ENCODE peak calls at places on chromosomes 13 and 19, in seven cellular contexts. G, P, N, I, X, D and Y are unnamed samples.

GRCh38 chr13:112893570-112894422 is 75.2 kb upstream of the MCF2L start:
- DNase-seq in I (peak), N (peak), D (no peak), X (peak), G (no peak), P (no peak), Y (peak)

GRCh38 chr13:51879133-51879532 is 17.4 kb downstream of the CCDC70 start:
- DNase-seq in N (no peak), G (no peak), X (no peak), P (no peak), D (no peak), I (no peak), Y (no peak)

GRCh38 chr13:112450567-112451240 is 74.5 kb downstream of the SPACA7 start:
- DNase-seq in X (no peak), P (peak), I (no peak), N (no peak), G (no peak), D (no peak), Y (no peak)

GRCh38 chr19:48614436-48615144 is at the start of gene FAM83E:
- DNase-seq in D (peak), G (no peak), I (peak), X (peak), P (no peak), N (peak), Y (peak)

GRCh38 chr19:49593233-49594113 is 2.5 kb downstream of the PRR12 start:
- DNase-seq in G (peak), I (peak), X (peak), N (peak), D (peak), P (peak), Y (peak)

GRCh38 chr13:75285310-75285709 is 196.7 kb downstream of the TBC1D4 start:
- DNase-seq in N (no peak), I (no peak), D (no peak), X (no peak), P (no peak), G (no peak), Y (no peak)

GRCh38 chr19:15331419-15332310 is 674 bp downstream of the BRD4 start:
- DNase-seq in I (peak), D (peak), P (peak), N (peak), X (peak), G (no peak), Y (peak)

GRCh38 chr19:29771708-29772415 is 39.9 kb upstream of the CCNE1 start:
- DNase-seq in X (peak), P (no peak), G (no peak), D (no peak), N (no peak), I (peak), Y (peak)

GRCh38 chr19:16608290-16608704 is 19.7 kb downstream of the MED26 start:
- DNase-seq in N (no peak), X (no peak), D (no peak), P (no peak), G (peak), I (no peak), Y (no peak)

GRCh38 chr19:17333611-17334413 is 843 bp downstream of the ANO8 start:
- DNase-seq in X (peak), D (no peak), N (no peak), P (no peak), I (peak), G (no peak), Y (peak)

GRCh38 chr13:50485979-50486935 is 357.2 kb downstream of the DLEU7 start:
- DNase-seq in P (no peak), I (peak), X (peak), D (no peak), N (no peak), G (no peak), Y (no peak)

GRCh38 chr13:66546534-66547379 is 683.4 kb downstream of the PCDH9 start:
- DNase-seq in P (no peak), X (no peak), N (no peak), G (no peak), D (no peak), I (no peak), Y (no peak)

GRCh38 chr19:31054430-31054829 is 294.8 kb downstream of the TSHZ3 start:
- DNase-seq in N (no peak), G (no peak), D (no peak), I (peak), P (no peak), X (peak), Y (no peak)

GRCh38 chr13:44908712-44909111 is 80.6 kb downstream of the NUFIP1 start:
- DNase-seq in G (no peak), P (no peak), D (no peak), N (no peak), I (no peak), X (no peak), Y (no peak)

GRCh38 chr13:27203854-27204253 is 32.2 kb upstream of the USP12 start:
- DNase-seq in D (no peak), I (no peak), P (no peak), G (no peak), X (no peak), N (no peak), Y (no peak)

GRCh38 chr19:47779524-47780214 is 1.2 kb downstream of the SELENOW start:
- DNase-seq in N (no peak), G (no peak), P (peak), D (no peak), I (no peak), X (no peak), Y (peak)

GRCh38 chr19:46998445-46999142 is 21.0 kb upstream of the NPAS1 start:
- DNase-seq in X (no peak), P (no peak), G (no peak), N (no peak), I (no peak), D (no peak), Y (no peak)

GRCh38 chr13:59746291-59746962 is 417.3 kb downstream of the DIAPH3 start:
- DNase-seq in X (no peak), P (no peak), D (no peak), G (peak), I (no peak), N (no peak), Y (no peak)

GRCh38 chr13:49497272-49497671 is 1.5 kb downstream of the PHF11 start:
- DNase-seq in N (no peak), P (no peak), D (no peak), G (no peak), X (no peak), I (no peak), Y (no peak)

GRCh38 chr13:44748439-44748838 is 172.3 kb upstream of the TSC22D1 start:
- DNase-seq in D (no peak), X (no peak), P (no peak), I (no peak), G (no peak), N (no peak), Y (no peak)

GRCh38 chr13:35797946-35798345 is 321.5 kb upstream of the MAB21L1 start:
- DNase-seq in I (no peak), X (no peak), N (no peak), D (no peak), G (no peak), P (no peak), Y (no peak)

GRCh38 chr13:50589139-50589538 is 254.4 kb downstream of the DLEU7 start:
- DNase-seq in P (no peak), G (peak), I (no peak), D (no peak), N (no peak), X (no peak), Y (no peak)

GRCh38 chr13:109699628-109700071 is 86.7 kb downstream of the IRS2 start:
- DNase-seq in G (no peak), N (no peak), P (no peak), X (peak), D (no peak), I (peak), Y (no peak)

GRCh38 chr13:94112227-94112626 is 367.3 kb downstream of the DCT start:
- DNase-seq in D (no peak), N (no peak), I (peak), G (peak), X (no peak), P (no peak), Y (no peak)

GRCh38 chr19:56538761-56539263 is at the start of gene ZFP28:
- DNase-seq in D (peak), P (no peak), I (no peak), N (peak), G (no peak), X (peak), Y (peak)

GRCh38 chr13:113489549-113490495 is 689 bp downstream of the DCUN1D2 start:
- DNase-seq in I (peak), D (no peak), X (peak), P (no peak), N (peak), G (no peak), Y (peak)

GRCh38 chr13:101242720-101243119 is 173.6 kb downstream of the NALCN start:
- DNase-seq in I (no peak), P (no peak), G (no peak), D (no peak), N (no peak), X (no peak), Y (no peak)

GRCh38 chr13:100725472-100725871 is 50.9 kb upstream of the TMTC4 start:
- DNase-seq in I (no peak), N (no peak), G (no peak), X (no peak), P (no peak), D (no peak), Y (peak)

GRCh38 chr13:56510836-56511235 is 629.9 kb upstream of the PRR20A start:
- DNase-seq in X (no peak), P (no peak), G (no peak), D (no peak), N (no peak), I (no peak), Y (no peak)

GRCh38 chr13:20514866-20515265 is 10.8 kb downstream of the CRYL1 start:
- DNase-seq in N (no peak), X (no peak), G (no peak), P (no peak), D (no peak), I (no peak), Y (no peak)

GRCh38 chr19:6138066-6138465 is 2.6 kb downstream of the ACSBG2 start:
- DNase-seq in I (no peak), G (no peak), N (no peak), X (no peak), P (no peak), D (no peak), Y (no peak)

GRCh38 chr19:46972301-46972700 is 47.3 kb upstream of the NPAS1 start:
- DNase-seq in I (no peak), X (no peak), N (peak), G (no peak), D (no peak), P (no peak), Y (no peak)

GRCh38 chr19:18304496-18305312 is 18.2 kb downstream of the LSM4 start:
- DNase-seq in G (no peak), N (peak), X (peak), D (peak), I (peak), P (peak), Y (peak)

GRCh38 chr19:18637644-18638630 is 1.1 kb downstream of the KLHL26 start:
- DNase-seq in I (no peak), D (no peak), G (no peak), N (peak), P (peak), X (peak), Y (peak)

GRCh38 chr13:72648513-72649065 is 78.8 kb downstream of the MZT1 start:
- DNase-seq in P (no peak), N (no peak), X (no peak), D (no peak), G (no peak), I (peak), Y (no peak)

GRCh38 chr13:28492527-28493367 is 2.2 kb downstream of the FLT1 start:
- DNase-seq in D (no peak), N (no peak), X (no peak), G (peak), P (no peak), I (no peak), Y (no peak)

DNA sequence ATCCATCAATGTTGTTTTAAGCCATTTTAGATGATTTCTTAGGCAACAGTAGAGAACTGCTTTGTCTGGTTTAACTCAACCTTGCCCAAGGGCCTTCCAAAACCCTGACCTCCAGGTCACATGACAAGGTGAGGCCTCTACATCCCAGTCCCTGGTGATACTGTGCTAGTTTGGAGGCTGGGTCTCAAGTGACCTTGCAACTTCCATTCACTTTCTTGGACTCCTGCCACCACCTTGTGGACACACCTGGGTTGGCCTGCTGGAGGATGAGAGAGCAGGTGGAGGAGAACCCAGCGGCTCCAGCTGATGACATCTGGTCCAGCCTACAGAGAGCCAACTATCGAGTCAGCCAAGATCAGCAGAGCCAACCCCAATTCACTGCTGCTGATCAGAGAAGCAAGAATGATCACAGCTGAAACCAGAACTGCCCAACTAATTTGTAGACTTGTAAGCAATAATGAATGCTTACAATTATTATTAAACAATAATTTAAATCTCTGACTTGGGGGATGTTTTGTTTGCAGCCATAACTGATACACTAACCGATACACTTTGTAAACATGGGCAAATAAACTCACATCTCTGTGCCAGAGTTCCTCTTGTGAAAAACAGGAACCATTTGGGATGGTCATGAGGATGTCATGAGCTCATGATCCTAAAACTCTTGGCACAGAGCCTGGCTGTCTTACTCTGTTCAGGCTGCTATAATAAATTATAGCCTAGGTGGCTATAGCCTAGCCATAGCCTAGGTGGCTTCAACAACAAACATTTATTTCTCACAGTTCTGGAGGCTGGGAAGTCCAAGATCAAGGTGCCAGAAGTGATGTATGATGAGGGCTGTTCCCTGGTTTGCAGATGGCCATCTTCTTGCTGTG is 11.5 kb downstream of the FAM187B start:
- DNase-seq in G (no peak), P (peak), X (peak), D (peak), I (no peak), N (no peak), Y (no peak)
- TF ChIP-seq CTCF in G (no peak), P (no peak), X (peak), D (no peak), I (no peak), N (no peak), Y (no peak)

DNA sequence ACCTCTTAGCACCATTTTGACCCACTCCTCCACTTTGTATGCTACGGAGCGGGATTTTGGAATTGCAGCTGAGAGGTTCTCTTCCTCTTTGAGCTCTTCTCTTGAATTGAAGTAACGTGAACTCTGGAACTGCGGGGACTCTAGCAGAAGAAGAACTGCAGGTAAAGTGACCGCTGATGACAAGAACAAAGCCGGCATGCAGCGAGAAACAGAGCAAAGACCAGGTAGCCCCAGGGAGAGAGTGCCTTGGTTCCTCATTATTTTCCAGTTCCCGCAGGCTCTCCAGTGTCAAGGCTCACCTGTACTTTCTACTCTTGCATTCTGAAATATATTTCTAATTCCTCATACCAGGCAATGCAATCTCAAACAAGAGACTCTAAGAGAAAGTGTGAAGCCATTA is 260.3 kb upstream of the GPC6 start:
- DNase-seq in N (no peak), D (no peak), P (no peak), G (no peak), X (no peak), I (no peak), Y (no peak)
- TF ChIP-seq CTCF in N (no peak), D (no peak), P (no peak), G (no peak), X (no peak), I (no peak), Y (no peak)

GRCh38 chr13:107867701-107868661 is 347.4 kb downstream of the LIG4 start:
- DNase-seq in X (peak), G (no peak), D (peak), I (peak), P (no peak), N (peak), Y (peak)
- TF ChIP-seq CTCF in X (peak), G (peak), D (peak), I (peak), P (no peak), N (peak), Y (no peak)

GRCh38 chr13:110942248-110942981 is 27.5 kb upstream of the ANKRD10 start:
- DNase-seq in I (no peak), P (peak), N (no peak), G (no peak), X (no peak), D (no peak), Y (no peak)

GRCh38 chr13:110949116-110949515 is 34.2 kb upstream of the ANKRD10 start:
- DNase-seq in N (no peak), G (no peak), P (no peak), I (no peak), X (no peak), D (no peak), Y (no peak)

GRCh38 chr13:110946171-110946570 is 31.3 kb upstream of the ANKRD10 start:
- DNase-seq in I (no peak), D (no peak), P (no peak), G (no peak), N (no peak), X (no peak), Y (peak)

GRCh38 chr13:110944968-110945952 is 30.4 kb upstream of the ANKRD10 start:
- DNase-seq in X (no peak), N (no peak), I (no peak), D (no peak), G (no peak), P (peak), Y (peak)

GRCh38 chr13:110944121-110944967 is 29.5 kb upstream of the ANKRD10 start:
- DNase-seq in P (peak), D (no peak), N (no peak), X (peak), G (no peak), I (peak), Y (peak)
- TF ChIP-seq CTCF in P (peak), D (peak), N (peak), X (peak), G (peak), I (peak), Y (peak)

DNA sequence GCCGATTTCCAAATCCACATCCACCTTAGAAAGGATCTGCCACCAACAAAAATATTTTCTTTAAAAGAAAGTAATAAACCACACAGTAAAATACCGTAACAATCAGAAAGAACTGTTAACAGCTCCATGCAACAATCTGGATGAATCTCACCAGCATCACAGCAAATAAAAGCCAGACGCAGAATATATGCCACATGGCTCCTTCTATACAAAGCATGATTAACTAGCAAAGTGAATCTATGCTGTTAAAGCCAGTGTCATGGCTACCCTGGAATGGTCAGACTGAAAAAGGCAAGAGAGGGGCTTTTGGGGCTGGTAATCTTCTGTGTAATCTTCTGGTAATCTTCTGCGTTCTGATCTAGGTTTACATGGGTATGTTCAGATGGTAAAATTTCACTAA is 81.3 kb downstream of the SACS start:
- DNase-seq in N (no peak), X (no peak), P (no peak), D (no peak), I (no peak), G (no peak), Y (no peak)
- TF ChIP-seq CTCF in N (no peak), X (no peak), P (no peak), D (no peak), I (no peak), G (no peak), Y (no peak)

DNA sequence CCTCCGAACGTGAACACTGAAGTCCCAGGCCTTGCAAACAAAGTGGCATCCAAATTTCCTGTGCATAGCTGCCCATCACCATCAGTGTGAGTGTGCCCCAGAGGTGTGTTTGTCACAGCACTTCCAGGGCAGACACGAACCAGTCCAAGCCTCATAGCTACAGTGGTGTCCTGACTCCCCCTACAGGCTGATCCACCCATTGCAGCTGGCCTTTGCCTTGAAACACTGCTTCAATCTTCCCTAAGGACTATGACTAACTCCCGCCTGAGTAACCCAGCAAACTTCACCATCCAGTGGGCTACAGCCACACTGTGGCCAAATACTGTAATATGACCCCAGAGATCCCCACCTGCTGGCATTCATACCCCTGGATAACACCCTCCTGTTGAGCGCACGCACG is 3.9 kb downstream of the ZNF266 start:
- DNase-seq in I (peak), G (no peak), P (no peak), N (no peak), D (no peak), X (peak), Y (no peak)
- TF ChIP-seq CTCF in I (peak), G (peak), P (no peak), N (peak), D (peak), X (peak), Y (no peak)

GRCh38 chr13:41411536-41411935 is 45.8 kb upstream of the RGCC start:
- DNase-seq in G (peak), D (no peak), I (peak), X (peak), N (no peak), P (no peak), Y (no peak)
- TF ChIP-seq CTCF in G (peak), D (peak), I (peak), X (peak), N (peak), P (no peak), Y (no peak)

GRCh38 chr13:84032116-84032515 is 149.8 kb upstream of the SLITRK1 start:
- DNase-seq in D (no peak), N (no peak), X (no peak), I (no peak), P (no peak), G (no peak), Y (no peak)
- TF ChIP-seq CTCF in D (no peak), N (no peak), X (no peak), I (no peak), P (no peak), G (no peak), Y (no peak)

GRCh38 chr13:69681722-69682121 is 425.9 kb upstream of the ATXN8OS start:
- DNase-seq in G (no peak), N (no peak), D (no peak), P (no peak), X (no peak), I (no peak), Y (no peak)
- TF ChIP-seq CTCF in G (no peak), N (no peak), D (no peak), P (no peak), X (no peak), I (no peak), Y (no peak)

GRCh38 chr19:38291855-38292254 is 12.2 kb upstream of the C19orf33 start:
- DNase-seq in N (no peak), I (no peak), D (no peak), G (no peak), P (no peak), X (no peak), Y (no peak)
- TF ChIP-seq CTCF in N (no peak), I (no peak), D (no peak), G (peak), P (no peak), X (no peak), Y (no peak)